ENCODE peak calls at places on chromosomes 4 and X, in six cellular contexts. A, B, O, M, N and F are unnamed samples.

GRCh38 chr4:3201718-3202702 is 46.9 kb upstream of the MSANTD1 start:
- DNase-seq in A (no peak), B (peak), O (no peak), M (no peak), N (peak), F (no peak)

GRCh38 chrX:7192871-7193270 is 44.9 kb upstream of the PUDP start:
- DNase-seq in A (no peak), B (no peak), O (no peak), M (no peak), N (no peak), F (no peak)

GRCh38 chrX:120316587-120317283 is 5.5 kb upstream of the TMEM255A start:
- DNase-seq in A (no peak), B (no peak), O (no peak), M (peak), N (no peak), F (no peak)

GRCh38 chrX:74461384-74461783 is 40.1 kb downstream of the SLC16A2 start:
- DNase-seq in A (no peak), B (no peak), O (peak), M (no peak), N (no peak), F (no peak)

GRCh38 chr4:147899512-147899911 is 167.6 kb downstream of the ARHGAP10 start:
- DNase-seq in A (no peak), B (no peak), O (no peak), M (no peak), N (no peak), F (no peak)

GRCh38 chr4:142500966-142501365 is 345.1 kb downstream of the INPP4B start:
- DNase-seq in A (no peak), B (no peak), O (no peak), M (no peak), N (no peak), F (peak)

GRCh38 chr4:123232439-123232838 is 164.2 kb upstream of the SPRY1 start:
- DNase-seq in A (no peak), B (no peak), O (no peak), M (no peak), N (no peak), F (no peak)

GRCh38 chr4:183823394-183823793 is 81.7 kb upstream of the STOX2 start:
- DNase-seq in A (peak), B (no peak), O (peak), M (no peak), N (no peak), F (no peak)

GRCh38 chr4:95572304-95572991 is 23.7 kb upstream of the UNC5C start:
- DNase-seq in A (peak), B (peak), O (peak), M (no peak), N (no peak), F (peak)

GRCh38 chr4:41725254-41725653 is 23.3 kb downstream of the PHOX2B start:
- DNase-seq in A (no peak), B (no peak), O (no peak), M (no peak), N (no peak), F (no peak)

GRCh38 chrX:108811891-108812290 is 75.5 kb upstream of the IRS4 start:
- DNase-seq in A (no peak), B (no peak), O (no peak), M (no peak), N (no peak), F (no peak)

GRCh38 chr4:2361366-2362285 is 56.8 kb downstream of the ZFYVE28 start:
- DNase-seq in A (no peak), B (no peak), O (no peak), M (no peak), N (no peak), F (no peak)

GRCh38 chrX:11010476-11010875 is 100.7 kb upstream of the HCCS start:
- DNase-seq in A (no peak), B (no peak), O (no peak), M (no peak), N (no peak), F (no peak)

GRCh38 chrX:119753639-119754257 is 4.6 kb upstream of the SOWAHD start:
- DNase-seq in A (peak), B (no peak), O (peak), M (peak), N (no peak), F (peak)

GRCh38 chrX:57453901-57454300 is 137.9 kb upstream of the ZXDB start:
- DNase-seq in A (no peak), B (no peak), O (peak), M (no peak), N (no peak), F (no peak)

GRCh38 chr4:126458993-126459392 is 1144.2 kb downstream of the FAT4 start:
- DNase-seq in A (no peak), B (no peak), O (no peak), M (no peak), N (no peak), F (no peak)

GRCh38 chrX:71618303-71618721 is at the start of gene CXCR3:
- DNase-seq in A (no peak), B (peak), O (peak), M (no peak), N (no peak), F (peak)

GRCh38 chrX:130300010-130300282 is 31.2 kb upstream of the ZNF280C start:
- DNase-seq in A (no peak), B (no peak), O (no peak), M (no peak), N (no peak), F (no peak)

GRCh38 chrX:38312436-38312835 is 14.9 kb downstream of the RPGR start:
- DNase-seq in A (no peak), B (no peak), O (no peak), M (peak), N (no peak), F (no peak)

GRCh38 chrX:100316987-100317386 is 93.1 kb downstream of the PCDH19 start:
- DNase-seq in A (no peak), B (no peak), O (no peak), M (no peak), N (no peak), F (no peak)

GRCh38 chr4:52956691-52957090 is 94.6 kb downstream of the RASL11B start:
- DNase-seq in A (no peak), B (no peak), O (no peak), M (no peak), N (no peak), F (no peak)

GRCh38 chr4:173014113-173014558 is 154.5 kb upstream of the GALNT7 start:
- DNase-seq in A (no peak), B (no peak), O (peak), M (no peak), N (no peak), F (no peak)

GRCh38 chr4:145930592-145930991 is 8.0 kb downstream of the ZNF827 start:
- DNase-seq in A (no peak), B (no peak), O (peak), M (no peak), N (no peak), F (no peak)

GRCh38 chr4:79281577-79282359 is 44.1 kb downstream of the NAA11 start:
- DNase-seq in A (no peak), B (no peak), O (no peak), M (no peak), N (no peak), F (no peak)

GRCh38 chr4:95059630-95060029 is 301.9 kb downstream of the BMPR1B start:
- DNase-seq in A (no peak), B (no peak), O (no peak), M (no peak), N (no peak), F (no peak)

GRCh38 chr4:54589586-54589985 is 68.2 kb upstream of the KIT start:
- DNase-seq in A (no peak), B (no peak), O (no peak), M (no peak), N (no peak), F (no peak)

GRCh38 chrX:38061335-38061734 is 55.0 kb downstream of the SYTL5 start:
- DNase-seq in A (no peak), B (no peak), O (peak), M (peak), N (no peak), F (no peak)

GRCh38 chr4:160238790-160239189 is 1135.9 kb downstream of the RAPGEF2 start:
- DNase-seq in A (no peak), B (no peak), O (no peak), M (no peak), N (no peak), F (no peak)

GRCh38 chrX:48474127-48474526 is 1.9 kb upstream of the FTSJ1 start:
- DNase-seq in A (no peak), B (no peak), O (no peak), M (no peak), N (no peak), F (no peak)
- TF ChIP-seq CTCF in A (no peak), B (no peak), O (peak), M (peak), N (no peak), F (no peak)

DNA sequence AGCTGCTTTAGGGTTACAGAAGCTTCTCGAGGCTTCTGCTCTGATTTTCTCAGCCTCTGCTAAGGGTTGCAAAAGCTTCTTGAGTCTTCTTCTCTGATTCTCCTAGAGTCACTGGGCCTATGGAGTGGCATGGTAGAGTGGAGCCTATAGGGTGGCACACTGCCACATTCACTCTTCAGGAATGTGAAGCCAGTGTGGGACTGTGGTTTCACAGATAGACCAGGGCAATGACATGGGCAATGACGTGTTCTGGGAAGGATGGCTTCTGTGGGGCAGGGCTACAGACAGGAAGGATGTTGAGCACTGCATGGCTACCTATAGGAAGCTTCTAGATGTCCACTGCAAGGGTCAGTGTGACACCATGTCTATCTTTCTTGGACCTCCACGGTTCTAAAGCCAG is 11.0 kb upstream of the MAMLD1 start:
- DNase-seq in A (no peak), B (no peak), O (no peak), M (no peak), N (no peak), F (no peak)
- TF ChIP-seq POLR2A in A (no peak), B (no peak), O (no peak), M (no peak), N (no peak), F (no peak)

GRCh38 chr4:18582841-18583240 is 561.3 kb upstream of the LCORL start:
- DNase-seq in A (no peak), B (no peak), O (no peak), M (no peak), N (no peak), F (no peak)
- TF ChIP-seq CTCF in A (no peak), B (no peak), O (no peak), M (no peak), N (no peak), F (no peak)

GRCh38 chr4:1294891-1295290 is 5.2 kb downstream of the MAEA start:
- DNase-seq in A (no peak), B (no peak), O (peak), M (no peak), N (no peak), F (no peak)
- TF ChIP-seq POLR2A in A (no peak), B (no peak), O (no peak), M (no peak), N (no peak), F (no peak)

DNA sequence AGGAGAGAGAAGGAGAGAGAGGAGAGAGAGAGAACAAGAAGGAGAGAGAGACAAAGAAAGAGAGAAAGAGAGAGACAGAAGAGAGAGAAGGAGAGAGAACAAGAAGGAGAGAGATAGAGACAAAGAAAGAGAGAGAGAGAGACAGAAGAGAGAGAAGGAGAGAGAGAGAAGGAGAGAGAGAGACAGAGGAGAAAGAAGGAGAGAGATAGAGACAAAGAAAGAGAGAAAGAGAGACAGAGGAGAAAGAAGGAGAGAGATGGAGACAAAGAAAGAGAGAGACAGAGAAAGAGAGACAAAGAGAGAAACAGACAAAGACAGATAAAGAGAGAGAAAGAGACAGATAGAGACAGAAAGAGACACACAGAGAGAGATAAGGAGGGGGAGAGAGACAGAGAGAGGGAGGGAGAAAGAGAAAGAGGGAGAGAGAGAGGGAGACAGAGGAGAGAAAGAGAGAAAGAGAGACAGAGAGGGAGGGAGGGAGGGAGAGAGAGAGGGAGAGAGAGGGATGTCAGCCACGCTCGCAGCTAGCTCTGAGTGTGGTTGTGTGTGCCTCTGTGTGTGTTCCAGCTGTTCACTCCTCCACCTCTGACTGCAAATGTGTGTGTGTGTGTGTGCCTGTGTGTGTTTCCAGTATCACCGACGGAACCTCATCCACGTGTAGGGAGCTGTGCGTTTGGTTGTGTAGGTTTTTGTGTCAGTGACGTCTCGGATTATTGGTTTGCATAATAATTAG is 105.8 kb downstream of the CRLF2 start:
- DNase-seq in A (no peak), B (no peak), O (no peak), M (no peak), N (peak), F (no peak)
- TF ChIP-seq CTCF in A (no peak), B (no peak), O (no peak), M (no peak), N (no peak), F (no peak)

GRCh38 chrX:12955882-12956703 is 18.8 kb upstream of the TMSB4X start:
- DNase-seq in A (peak), B (peak), O (peak), M (peak), N (no peak), F (peak)

GRCh38 chrX:12958461-12958860 is 16.4 kb upstream of the TMSB4X start:
- DNase-seq in A (no peak), B (no peak), O (no peak), M (no peak), N (no peak), F (no peak)

GRCh38 chrX:12954981-12955380 is 19.9 kb upstream of the TMSB4X start:
- DNase-seq in A (no peak), B (no peak), O (no peak), M (no peak), N (no peak), F (no peak)

GRCh38 chrX:12958059-12958458 is 16.9 kb upstream of the TMSB4X start:
- DNase-seq in A (no peak), B (no peak), O (no peak), M (no peak), N (no peak), F (no peak)

DNA sequence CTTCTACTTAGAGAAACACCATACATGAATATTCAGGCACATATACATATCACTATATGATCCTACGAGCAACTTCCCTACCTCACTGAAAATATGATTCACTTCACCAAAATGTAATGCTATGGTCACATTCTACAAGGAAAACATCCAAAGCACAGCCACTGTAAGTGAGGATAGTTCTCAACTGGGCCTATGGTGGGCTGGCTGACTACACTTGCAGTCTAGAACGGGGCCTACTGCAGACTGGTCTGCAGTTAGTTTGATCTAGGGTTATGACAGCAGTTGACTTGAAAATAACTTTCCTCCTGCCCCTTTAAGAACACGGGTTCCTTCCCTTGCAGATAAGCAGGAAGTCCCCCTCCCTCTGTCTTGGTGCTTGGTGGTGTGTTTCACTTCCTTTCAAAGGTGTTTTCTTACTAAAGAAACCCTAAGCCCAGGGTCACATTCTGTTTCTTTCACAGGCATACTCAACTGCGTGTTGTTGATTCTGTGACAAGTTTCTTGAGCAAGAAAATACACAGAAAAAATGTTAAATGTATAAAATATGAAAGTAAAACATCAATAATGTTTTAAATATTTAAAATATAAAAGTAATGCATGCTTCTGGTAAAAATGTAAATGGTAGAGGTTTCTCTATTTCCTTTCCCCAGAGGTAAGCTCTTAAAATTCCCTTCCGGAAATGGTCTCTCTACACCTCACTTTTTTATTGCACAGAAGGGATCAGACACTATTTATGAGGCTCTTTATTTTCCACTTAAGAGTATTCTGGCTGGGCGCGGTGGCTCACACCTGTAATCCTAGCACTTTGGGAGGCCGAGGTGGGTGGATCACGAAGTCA is 18.0 kb upstream of the TMSB4X start:
- DNase-seq in A (no peak), B (peak), O (peak), M (peak), N (no peak), F (no peak)
- TF ChIP-seq POLR2A in A (no peak), B (no peak), O (no peak), M (no peak), N (no peak), F (no peak)

DNA sequence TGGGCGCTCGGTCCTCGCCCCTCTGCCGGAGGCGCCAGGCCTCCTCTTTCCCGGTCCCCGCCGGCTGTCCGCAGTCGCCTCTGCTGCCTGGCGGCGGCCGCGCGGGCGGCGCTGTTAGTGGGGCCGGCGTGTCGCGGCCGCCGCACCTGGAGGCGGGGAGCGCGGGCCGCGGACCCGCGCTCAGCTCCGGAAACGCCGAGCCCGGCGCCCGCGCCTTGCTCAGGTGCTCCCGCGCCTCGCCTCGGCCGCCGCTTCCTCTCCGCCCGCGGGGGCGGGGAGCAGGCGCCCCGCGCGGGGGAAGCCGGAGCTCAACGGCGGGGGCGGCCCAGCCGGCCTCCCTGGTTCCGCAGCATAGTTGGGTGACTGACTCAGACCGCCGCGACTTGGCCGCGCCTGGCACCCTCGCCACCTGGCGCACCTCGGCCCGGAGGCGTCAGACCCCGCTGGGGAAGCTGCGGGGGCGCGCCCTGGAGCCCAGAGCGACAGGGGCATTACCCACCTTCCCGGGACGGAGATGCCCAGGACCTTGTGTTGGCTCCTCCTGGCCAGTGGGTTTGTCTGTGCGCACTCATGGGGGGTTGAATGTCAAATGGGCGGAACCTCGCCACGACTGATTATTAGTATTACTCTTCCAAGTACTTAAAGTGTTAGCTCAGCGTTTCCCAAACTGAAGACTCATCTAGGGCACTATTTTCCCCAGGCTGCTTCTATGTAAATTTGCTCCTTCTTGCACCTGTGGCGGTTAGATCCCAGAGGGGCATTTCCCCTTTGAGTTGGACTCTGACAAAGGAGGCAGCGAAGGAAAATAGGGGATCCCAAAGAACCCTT is at the start of gene ARAP2:
- DNase-seq in A (peak), B (peak), O (peak), M (peak), N (no peak), F (peak)
- TF ChIP-seq CTCF in A (peak), B (no peak), O (no peak), M (no peak), N (no peak), F (no peak)

GRCh38 chr4:56182356-56182755 is 204.9 kb downstream of the AASDH start:
- DNase-seq in A (no peak), B (no peak), O (no peak), M (no peak), N (no peak), F (no peak)
- TF ChIP-seq POLR2A in A (no peak), B (no peak), O (no peak), M (no peak), N (no peak), F (no peak)

DNA sequence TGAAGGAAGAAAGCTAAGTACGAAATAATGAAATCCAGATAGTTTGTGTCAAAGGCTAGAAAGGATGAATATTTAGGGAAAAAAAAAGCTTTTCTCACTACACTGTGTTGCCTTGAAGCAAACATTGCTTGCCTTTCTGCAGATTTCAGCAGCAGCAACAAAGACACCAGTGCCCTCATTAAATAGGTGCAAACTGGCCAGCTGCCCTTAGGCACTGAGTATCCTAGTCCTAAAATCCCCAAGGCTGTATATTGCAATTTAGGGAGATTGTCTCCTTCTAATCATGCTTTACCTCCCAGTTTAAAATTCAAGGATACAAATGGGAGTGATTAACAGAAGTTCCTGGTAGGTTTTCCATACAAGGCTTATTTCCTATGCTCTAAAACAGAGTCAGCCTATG is 8.6 kb upstream of the FAT4 start:
- DNase-seq in A (no peak), B (no peak), O (no peak), M (no peak), N (no peak), F (no peak)
- TF ChIP-seq CTCF in A (no peak), B (no peak), O (no peak), M (no peak), N (no peak), F (no peak)

GRCh38 chr4:108620101-108620932 is at the start of gene RPL34:
- DNase-seq in A (peak), B (peak), O (peak), M (peak), N (peak), F (peak)
- TF ChIP-seq POLR2A in A (peak), B (peak), O (peak), M (peak), N (peak), F (peak)